ENCODE peak calls at places on chromosomes 6 and 20, in four cellular contexts. M is HepG2, X is K562, H is GM12878. E is an unnamed sample.

GRCh38 chr20:62225820-62226635 is 6.0 kb upstream of the HRH3 start:
- DNase-seq in M (no peak), X (no peak), H (no peak), E (no peak)

GRCh38 chr6:147507162-147508072 is 1.1 kb upstream of the SAMD5 start:
- DNase-seq in M (no peak), X (no peak), H (no peak), E (peak)

GRCh38 chr6:7827142-7827541 is 83.4 kb downstream of the TXNDC5 start:
- DNase-seq in M (no peak), X (no peak), H (no peak), E (no peak)

GRCh38 chr20:18621004-18621403 is 33.1 kb downstream of the DTD1 start:
- DNase-seq in M (no peak), X (no peak), H (no peak), E (no peak)

GRCh38 chr6:167768471-167769215 is 58.1 kb upstream of the AFDN start:
- DNase-seq in M (no peak), X (no peak), H (no peak), E (no peak)

GRCh38 chr20:45970646-45971424 is 1.2 kb downstream of the ZNF335 start:
- DNase-seq in M (no peak), X (peak), H (no peak), E (no peak)

GRCh38 chr6:70371454-70372105 is 41.7 kb upstream of the FAM135A start:
- DNase-seq in M (peak), X (peak), H (no peak), E (peak)

GRCh38 chr6:10412948-10413849 is 1.7 kb downstream of the TFAP2A start:
- DNase-seq in M (no peak), X (no peak), H (no peak), E (no peak)

GRCh38 chr20:1528811-1529210 is 28.7 kb downstream of the SIRPD start:
- DNase-seq in M (no peak), X (no peak), H (no peak), E (no peak)

GRCh38 chr6:103893082-103893481 is 966.6 kb downstream of the HACE1 start:
- DNase-seq in M (no peak), X (no peak), H (no peak), E (no peak)

GRCh38 chr20:33926425-33926824 is 67.3 kb upstream of the RALY start:
- DNase-seq in M (no peak), X (no peak), H (no peak), E (no peak)

DNA sequence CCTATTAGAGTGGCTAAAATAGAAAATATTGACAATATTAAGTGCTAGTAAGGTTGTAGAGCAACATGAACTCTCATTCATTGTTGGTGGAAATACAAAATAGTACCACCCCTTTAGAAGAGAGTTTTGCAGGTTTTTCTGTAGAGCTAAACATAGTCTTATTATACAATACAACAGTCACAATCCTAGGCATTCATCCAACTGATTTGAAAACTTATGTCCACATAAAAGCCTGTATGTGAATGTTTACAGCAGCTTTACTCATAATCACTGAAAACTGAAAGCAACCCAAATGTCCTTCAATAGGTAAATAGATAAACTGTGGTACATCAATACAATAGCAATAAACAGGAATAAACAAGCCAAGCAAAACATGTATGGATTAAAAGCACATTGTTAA is 162.6 kb upstream of the PRND start:
- DNase-seq in M (no peak), X (no peak), H (no peak), E (no peak)
- TF ChIP-seq TARDBP in M (no peak), X (no peak), H (no peak), E (no peak)

DNA sequence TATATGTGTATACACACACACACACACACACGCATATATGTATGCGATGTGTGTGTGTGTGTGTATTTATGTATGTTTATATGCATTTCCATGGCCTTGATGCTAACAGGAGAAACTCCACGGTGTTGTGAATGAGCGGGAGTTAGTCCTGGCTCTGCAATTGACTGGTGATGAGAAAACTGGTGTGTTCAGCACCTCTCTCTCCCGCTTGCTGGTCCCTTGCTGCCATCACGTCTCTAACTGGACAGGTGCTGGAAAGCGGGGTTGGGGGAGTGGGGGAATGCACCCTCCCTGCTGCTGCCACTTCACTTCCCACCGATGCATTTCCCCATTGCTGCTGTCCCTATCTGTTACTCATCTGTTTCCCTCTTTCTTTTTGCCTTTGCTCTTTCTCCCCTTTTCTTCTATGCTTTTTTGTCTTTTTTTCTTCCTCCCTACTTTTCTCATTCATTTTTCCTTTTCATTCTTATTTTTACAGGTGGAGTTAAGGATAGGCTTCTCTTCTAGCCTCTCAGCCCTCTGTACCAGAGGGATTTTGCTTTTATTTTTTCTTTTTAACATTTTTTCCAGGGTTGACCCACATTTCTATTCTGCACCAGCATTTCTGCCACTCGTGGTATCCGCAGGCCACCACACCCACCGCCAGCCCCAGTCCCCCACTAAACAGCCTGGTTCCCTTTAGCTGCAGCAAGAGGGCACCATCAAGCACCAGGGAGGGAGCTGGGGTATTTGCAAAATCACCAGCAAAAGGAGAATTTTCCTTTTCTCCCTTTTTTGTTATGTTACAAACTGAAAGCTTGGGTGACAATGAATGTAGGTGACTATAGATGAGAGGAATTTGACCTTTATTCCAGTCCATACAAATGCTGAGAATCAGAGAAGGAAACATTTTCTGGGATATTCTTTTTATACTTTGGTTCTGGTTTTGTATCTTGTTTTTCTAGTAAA is 115.6 kb downstream of the TCP11 start:
- DNase-seq in M (no peak), X (peak), H (no peak), E (no peak)
- TF ChIP-seq TARDBP in M (no peak), X (no peak), H (no peak), E (no peak)

GRCh38 chr20:10666221-10667076 is 7.3 kb downstream of the JAG1 start:
- DNase-seq in M (no peak), X (no peak), H (no peak), E (no peak)

GRCh38 chr20:10665791-10666190 is 8.0 kb downstream of the JAG1 start:
- DNase-seq in M (no peak), X (no peak), H (no peak), E (no peak)

GRCh38 chr20:10662661-10663458 is 10.9 kb downstream of the JAG1 start:
- DNase-seq in M (no peak), X (no peak), H (no peak), E (no peak)

GRCh38 chr20:10667077-10667401 is 6.8 kb downstream of the JAG1 start:
- DNase-seq in M (no peak), X (no peak), H (no peak), E (no peak)

GRCh38 chr20:10665027-10665561 is 8.7 kb downstream of the JAG1 start:
- DNase-seq in M (no peak), X (no peak), H (no peak), E (no peak)
- TF ChIP-seq TARDBP in M (no peak), X (no peak), H (no peak), E (no peak)

GRCh38 chr6:30043744-30044143 is 17.3 kb upstream of the POLR1H start:
- DNase-seq in M (no peak), X (no peak), H (no peak), E (no peak)

GRCh38 chr6:30042476-30042875 is 18.6 kb upstream of the POLR1H start:
- DNase-seq in M (no peak), X (no peak), H (no peak), E (peak)

GRCh38 chr6:30044630-30045029 is 16.4 kb upstream of the POLR1H start:
- DNase-seq in M (no peak), X (no peak), H (no peak), E (no peak)

GRCh38 chr6:30042914-30043313 is 18.2 kb upstream of the POLR1H start:
- DNase-seq in M (no peak), X (no peak), H (no peak), E (no peak)

GRCh38 chr6:30047220-30047619 is 13.8 kb upstream of the POLR1H start:
- DNase-seq in M (no peak), X (peak), H (no peak), E (no peak)
- TF ChIP-seq TARDBP in M (no peak), X (no peak), H (no peak), E (no peak)

GRCh38 chr6:158559895-158560786 is at the start of gene TMEM181:
- DNase-seq in M (peak), X (peak), H (peak), E (peak)

GRCh38 chr6:158561938-158562337 is 2.0 kb downstream of the TMEM181 start:
- DNase-seq in M (no peak), X (no peak), H (no peak), E (no peak)

GRCh38 chr6:158561247-158561884 is 1.5 kb downstream of the TMEM181 start:
- DNase-seq in M (no peak), X (no peak), H (no peak), E (no peak)

GRCh38 chr6:158559338-158559894 is 475 bp upstream of the TMEM181 start:
- DNase-seq in M (no peak), X (no peak), H (no peak), E (no peak)

GRCh38 chr6:158560787-158561246 is 926 bp downstream of the TMEM181 start:
- DNase-seq in M (no peak), X (peak), H (no peak), E (no peak)
- TF ChIP-seq TARDBP in M (peak), X (no peak), H (no peak), E (no peak)

GRCh38 chr20:14860410-14860814 is 523.0 kb upstream of the FLRT3 start:
- DNase-seq in M (peak), X (no peak), H (no peak), E (no peak)
- TF ChIP-seq TARDBP in M (no peak), X (no peak), H (no peak), E (no peak)

DNA sequence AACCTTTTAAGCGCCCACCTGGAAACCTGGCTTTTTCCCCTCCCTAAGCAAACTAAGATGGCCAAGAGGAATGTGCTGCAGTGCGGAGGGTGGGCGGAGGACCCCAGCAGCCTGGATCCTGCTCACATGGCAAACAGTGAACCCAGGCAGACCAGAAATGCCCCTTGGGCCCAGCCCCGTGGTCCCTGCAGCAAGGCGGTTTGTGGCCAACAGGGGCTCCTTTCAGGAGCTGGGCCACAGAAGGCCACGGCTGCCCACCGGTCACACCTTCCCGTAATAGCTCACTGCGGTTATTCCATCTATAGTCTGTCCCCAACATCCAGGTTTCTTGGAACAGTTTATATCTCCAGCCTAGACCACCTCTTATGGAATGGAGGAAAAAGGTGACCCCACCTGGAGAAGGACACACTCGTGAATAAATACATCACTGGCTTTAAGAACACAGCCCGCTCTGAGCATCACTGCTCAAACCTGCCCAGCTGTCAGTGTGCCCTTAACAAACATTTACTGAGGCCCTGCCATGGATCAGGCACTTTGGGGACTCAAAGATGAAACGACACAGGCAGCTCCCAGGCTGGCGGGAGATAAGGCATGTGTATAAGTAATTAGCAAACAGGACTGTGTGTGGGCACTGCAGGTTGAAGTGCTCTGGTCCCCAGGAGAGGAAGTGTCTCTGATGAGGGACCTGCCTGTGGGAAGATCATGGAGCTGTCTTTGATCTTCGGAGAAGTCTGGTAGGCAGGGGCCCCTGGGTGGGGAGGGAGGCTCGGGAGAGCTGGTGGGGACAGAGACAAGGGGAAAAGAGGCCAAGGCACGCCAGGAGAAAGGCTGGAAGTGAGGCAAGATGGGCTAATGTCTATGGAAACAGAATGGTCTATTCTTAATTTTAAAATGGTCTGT is 3.2 kb upstream of the TUBB1 start:
- DNase-seq in M (peak), X (no peak), H (no peak), E (no peak)
- TF ChIP-seq TARDBP in M (peak), X (no peak), H (no peak), E (no peak)

GRCh38 chr20:38242848-38243449 is 17.6 kb downstream of the KIAA1755 start:
- DNase-seq in M (peak), X (peak), H (no peak), E (peak)
- TF ChIP-seq TARDBP in M (no peak), X (no peak), H (no peak), E (no peak)

DNA sequence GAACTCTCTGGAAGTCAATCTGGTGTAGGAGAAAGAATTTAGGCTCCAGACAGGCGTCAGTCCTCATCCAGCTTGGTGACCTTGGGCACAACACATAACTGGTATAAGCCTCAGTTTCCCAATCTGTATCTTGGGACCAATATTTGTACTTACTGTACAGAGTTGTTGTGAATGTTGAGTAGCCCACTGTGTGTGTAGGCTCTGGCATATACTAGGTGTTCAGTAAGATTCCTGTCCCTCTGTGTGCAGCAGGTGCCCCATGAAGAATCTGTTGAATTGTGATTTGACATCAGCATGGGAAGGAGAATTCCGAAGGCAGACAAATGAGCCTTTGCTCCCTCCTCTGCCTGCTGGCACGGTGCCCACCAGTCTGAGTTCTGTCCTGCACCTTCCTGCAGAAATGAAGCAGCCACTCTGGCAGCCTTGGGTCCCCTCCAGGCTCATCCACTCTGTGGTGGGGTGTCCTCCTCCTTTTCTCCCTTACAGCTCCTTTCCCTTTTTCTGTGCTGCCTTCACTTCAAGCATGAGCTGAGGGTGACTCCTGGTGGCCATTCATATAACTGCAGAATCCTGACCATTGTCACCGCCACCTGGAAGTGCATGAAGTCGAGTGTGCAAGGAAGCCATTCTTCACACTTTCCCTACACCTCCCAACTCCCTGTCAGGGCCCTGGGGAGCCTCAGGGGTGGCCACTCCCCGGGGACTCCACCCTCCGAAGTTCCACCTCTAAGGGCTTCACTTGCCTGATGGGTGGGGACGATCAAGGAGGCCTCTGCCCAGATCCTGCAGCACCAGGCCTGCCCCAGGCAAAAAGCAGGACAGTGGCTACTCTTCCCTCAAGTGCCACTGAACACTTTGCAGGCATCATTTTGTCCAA is 48.2 kb downstream of the MRPL14 start:
- DNase-seq in M (peak), X (peak), H (no peak), E (peak)
- TF ChIP-seq TARDBP in M (no peak), X (peak), H (no peak), E (no peak)